ENCODE peak calls at places on chromosomes 12 and 14, in seven cellular contexts. U, S, O, C, H, R and N are unnamed samples.

GRCh38 chr14:80930836-80931389 is 10.6 kb downstream of the CEP128 start:
- DNase-seq in O (no peak), S (no peak), R (peak; percentile 88), H (no peak), C (no peak), U (no peak), N (no peak)

GRCh38 chr14:92397839-92398564 is 75.0 kb downstream of the SLC24A4 start:
- DNase-seq in H (no peak), S (no peak), R (no peak), U (no peak), O (no peak), C (no peak), N (no peak)

GRCh38 chr14:74852922-74853530 is 22.9 kb downstream of the PROX2 start:
- DNase-seq in C (no peak), R (no peak), O (no peak), H (no peak), S (no peak), U (no peak), N (peak; percentile 47)

GRCh38 chr12:91743727-91744126 is 401.9 kb downstream of the BTG1 start:
- DNase-seq in C (no peak), H (peak; percentile 1), U (no peak), R (no peak), O (no peak), S (no peak), N (no peak)

GRCh38 chr12:52082988-52083637 is 3.6 kb downstream of the SMIM41 start:
- DNase-seq in H (peak; percentile 92), U (peak; percentile 40), R (no peak), C (peak; percentile 85), S (no peak), O (no peak), N (peak; percentile 54)

GRCh38 chr12:117792471-117792870 is 176.3 kb downstream of the KSR2 start:
- DNase-seq in S (no peak), H (no peak), O (no peak), U (no peak), C (no peak), R (no peak), N (no peak)

GRCh38 chr12:112837629-112838191 is 46.2 kb downstream of the RPH3A start:
- DNase-seq in R (no peak), S (no peak), C (no peak), H (no peak), O (no peak), U (peak; percentile 14), N (no peak)

GRCh38 chr14:74018029-74018703 is 922 bp downstream of the ENTPD5 start:
- DNase-seq in H (no peak), S (no peak), R (no peak), U (peak; percentile 32), O (no peak), C (no peak), N (peak; percentile 46)

GRCh38 chr12:108641446-108642268 is 8.0 kb upstream of the SELPLG start:
- DNase-seq in S (no peak), R (no peak), U (no peak), O (no peak), C (peak; percentile 26), H (no peak), N (no peak)

GRCh38 chr14:92787554-92787953 is 6.6 kb upstream of the GOLGA5 start:
- DNase-seq in O (no peak), S (no peak), U (no peak), H (no peak), C (no peak), R (no peak), N (no peak)

GRCh38 chr12:56461235-56462159 is 6.9 kb upstream of the SPRYD4 start:
- DNase-seq in R (no peak), O (no peak), S (no peak), H (no peak), C (no peak), U (peak; percentile 67), N (no peak)

GRCh38 chr12:103519632-103520031 is 23.9 kb upstream of the C12orf42 start:
- DNase-seq in O (no peak), R (no peak), H (no peak), C (no peak), S (no peak), U (no peak), N (no peak)

GRCh38 chr12:110693731-110694130 is 4.8 kb upstream of the HVCN1 start:
- DNase-seq in H (peak; percentile 61), O (no peak), C (no peak), R (no peak), U (no peak), S (no peak), N (no peak)

GRCh38 chr12:101939856-101940265 is 62.5 kb downstream of the DRAM1 start:
- DNase-seq in H (peak; percentile 57), R (no peak), O (peak; percentile 41), C (peak; percentile 66), U (peak; percentile 60), S (peak; percentile 51), N (peak; percentile 86)

GRCh38 chr12:130669797-130670196 is 46.3 kb downstream of the RIMBP2 start:
- DNase-seq in R (no peak), C (no peak), S (no peak), O (no peak), U (no peak), H (no peak), N (no peak)

GRCh38 chr12:130671556-130671955 is 44.5 kb downstream of the RIMBP2 start:
- DNase-seq in S (no peak), O (no peak), H (no peak), C (no peak), U (no peak), R (no peak), N (no peak)

GRCh38 chr12:130673036-130673705 is 42.9 kb downstream of the RIMBP2 start:
- DNase-seq in S (no peak), C (no peak), U (no peak), H (no peak), O (no peak), R (no peak), N (no peak)

GRCh38 chr12:130674676-130675075 is 41.4 kb downstream of the RIMBP2 start:
- DNase-seq in U (no peak), R (no peak), H (no peak), S (no peak), C (no peak), O (no peak), N (no peak)

GRCh38 chr12:130672122-130672825 is 43.8 kb downstream of the RIMBP2 start:
- DNase-seq in S (no peak), C (no peak), R (no peak), H (peak; percentile 67), O (no peak), U (no peak), N (no peak)
- TF ChIP-seq JUND in S (no peak), C (no peak), R (no peak), H (no peak), O (no peak), U (no peak), N (no peak)

GRCh38 chr12:131828671-131829350 is 618 bp downstream of the MMP17 start:
- DNase-seq in O (no peak), U (no peak), H (peak; percentile 68), C (no peak), R (no peak), S (no peak), N (no peak)

GRCh38 chr12:131829795-131830334 is 1.7 kb downstream of the MMP17 start:
- DNase-seq in U (no peak), H (peak; percentile 62), S (no peak), R (no peak), O (no peak), C (no peak), N (no peak)

GRCh38 chr12:131826064-131826928 is 1.9 kb upstream of the MMP17 start:
- DNase-seq in C (no peak), S (no peak), H (no peak), U (no peak), O (no peak), R (no peak), N (no peak)

GRCh38 chr12:131829351-131829794 is 1.2 kb downstream of the MMP17 start:
- DNase-seq in U (no peak), O (no peak), S (no peak), R (no peak), C (no peak), H (peak; percentile 67), N (no peak)

DNA sequence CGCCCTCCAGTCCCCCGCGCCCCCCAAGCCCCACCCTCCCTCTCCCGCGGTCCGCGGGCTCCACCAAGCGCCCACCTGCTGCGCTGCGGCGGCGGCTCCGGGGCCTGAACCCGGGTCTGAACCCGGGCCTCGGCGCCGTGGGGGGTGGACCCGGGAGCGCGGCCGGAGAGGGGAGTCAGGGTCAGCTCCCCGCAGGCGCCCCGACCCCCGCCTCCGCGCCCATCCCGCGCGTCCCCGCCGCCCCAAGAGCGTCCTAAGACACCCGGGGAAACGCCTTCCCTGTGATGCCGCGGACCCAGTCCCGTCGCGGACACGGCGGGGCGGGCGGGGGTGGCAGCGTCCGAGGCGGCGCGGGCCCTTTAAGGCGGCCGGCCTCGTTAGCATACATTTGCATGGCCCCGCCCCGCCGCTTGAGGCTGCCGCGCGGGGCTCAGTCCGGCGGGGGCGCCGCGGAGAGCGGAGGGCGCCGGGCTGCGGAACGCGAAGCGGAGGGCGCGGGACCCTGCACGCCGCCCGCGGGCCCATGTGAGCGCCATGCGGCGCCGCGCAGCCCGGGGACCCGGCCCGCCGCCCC is at the start of gene MMP17:
- DNase-seq in R (no peak), S (no peak), U (no peak), O (no peak), C (peak; percentile 86), H (peak; percentile 90), N (peak; percentile 69)
- TF ChIP-seq JUND in R (no peak), S (no peak), U (no peak), O (no peak), C (no peak), H (no peak), N (no peak)

GRCh38 chr14:63764103-63764502 is 36.2 kb upstream of the SGPP1 start:
- DNase-seq in C (no peak), R (no peak), U (peak; percentile 90), S (no peak), O (no peak), H (no peak), N (no peak)
- TF ChIP-seq JUND in C (no peak), R (no peak), U (no peak), S (no peak), O (no peak), H (no peak), N (no peak)

GRCh38 chr14:99569725-99570541 is 34.1 kb downstream of the CCDC85C start:
- DNase-seq in S (no peak), R (no peak), U (no peak), C (no peak), H (no peak), O (no peak), N (no peak)
- TF ChIP-seq JUND in S (no peak), R (no peak), U (no peak), C (no peak), H (no peak), O (no peak), N (no peak)